ENCODE peak calls at places on chromosomes 6 and 20, in five cellular contexts. One of them, this sample, is unnamed.

GRCh38 chr6:88679841-88680240 is 283.6 kb downstream of the RNGTT start:
- DNase-seq in lower lobe of right lung: no peak
- DNase-seq in AG10803: no peak
- DNase-seq in mucosa of descending colon: no peak
- DNase-seq in BJ: no peak
- DNase-seq in this sample: no peak

GRCh38 chr6:5036309-5036708 is 32.5 kb upstream of the RPP40 start:
- DNase-seq in lower lobe of right lung: no peak
- DNase-seq in AG10803: peak
- DNase-seq in mucosa of descending colon: peak
- DNase-seq in BJ: no peak
- DNase-seq in this sample: peak

GRCh38 chr6:37485259-37485658 is 14.4 kb downstream of the CCDC167 start:
- DNase-seq in lower lobe of right lung: no peak
- DNase-seq in AG10803: no peak
- DNase-seq in mucosa of descending colon: no peak
- DNase-seq in BJ: no peak
- DNase-seq in this sample: no peak

GRCh38 chr6:4660377-4661321 is 115.6 kb upstream of the CDYL start:
- DNase-seq in lower lobe of right lung: no peak
- DNase-seq in AG10803: no peak
- DNase-seq in mucosa of descending colon: no peak
- DNase-seq in BJ: no peak
- DNase-seq in this sample: no peak

GRCh38 chr20:7926767-7927166 is 13.5 kb downstream of the HAO1 start:
- DNase-seq in lower lobe of right lung: no peak
- DNase-seq in AG10803: peak
- DNase-seq in mucosa of descending colon: no peak
- DNase-seq in BJ: no peak
- DNase-seq in this sample: peak

GRCh38 chr6:7216941-7217621 is 95.9 kb downstream of the SSR1 start:
- DNase-seq in lower lobe of right lung: peak
- DNase-seq in AG10803: no peak
- DNase-seq in mucosa of descending colon: no peak
- DNase-seq in BJ: no peak
- DNase-seq in this sample: no peak

GRCh38 chr20:51812861-51813260 is 10.5 kb upstream of the SALL4 start:
- DNase-seq in lower lobe of right lung: no peak
- DNase-seq in AG10803: no peak
- DNase-seq in mucosa of descending colon: no peak
- DNase-seq in BJ: no peak
- DNase-seq in this sample: no peak

GRCh38 chr20:43383026-43383795 is 74.5 kb upstream of the SRSF6 start:
- DNase-seq in lower lobe of right lung: no peak
- DNase-seq in AG10803: peak
- DNase-seq in mucosa of descending colon: no peak
- DNase-seq in BJ: no peak
- DNase-seq in this sample: no peak

GRCh38 chr6:141103246-141103645 is 1029.5 kb upstream of the GJE1 start:
- DNase-seq in lower lobe of right lung: no peak
- DNase-seq in AG10803: peak
- DNase-seq in mucosa of descending colon: no peak
- DNase-seq in BJ: no peak
- DNase-seq in this sample: peak

GRCh38 chr20:38190936-38191371 is 25.9 kb upstream of the TGM2 start:
- DNase-seq in lower lobe of right lung: no peak
- DNase-seq in AG10803: no peak
- DNase-seq in mucosa of descending colon: no peak
- DNase-seq in BJ: no peak
- DNase-seq in this sample: no peak

GRCh38 chr6:40845588-40845987 is 193.4 kb downstream of the UNC5CL start:
- DNase-seq in lower lobe of right lung: no peak
- DNase-seq in AG10803: peak
- DNase-seq in mucosa of descending colon: peak
- DNase-seq in BJ: no peak
- DNase-seq in this sample: peak

GRCh38 chr6:132065556-132065955 is 114.4 kb upstream of the CCN2 start:
- DNase-seq in lower lobe of right lung: no peak
- DNase-seq in AG10803: no peak
- DNase-seq in mucosa of descending colon: no peak
- DNase-seq in BJ: no peak
- DNase-seq in this sample: no peak

GRCh38 chr6:88884361-88884760 is 79.1 kb downstream of the RNGTT start:
- DNase-seq in lower lobe of right lung: no peak
- DNase-seq in AG10803: no peak
- DNase-seq in mucosa of descending colon: no peak
- DNase-seq in BJ: no peak
- DNase-seq in this sample: no peak

GRCh38 chr20:44117296-44118184 is 69.4 kb downstream of the JPH2 start:
- DNase-seq in lower lobe of right lung: no peak
- DNase-seq in AG10803: no peak
- DNase-seq in mucosa of descending colon: no peak
- DNase-seq in BJ: no peak
- DNase-seq in this sample: no peak

GRCh38 chr6:1029196-1029595 is 282.7 kb upstream of the FOXQ1 start:
- DNase-seq in lower lobe of right lung: no peak
- DNase-seq in AG10803: peak
- DNase-seq in mucosa of descending colon: no peak
- DNase-seq in BJ: peak
- DNase-seq in this sample: no peak

GRCh38 chr6:80366721-80367120 is 260.2 kb downstream of the BCKDHB start:
- DNase-seq in lower lobe of right lung: no peak
- DNase-seq in AG10803: peak
- DNase-seq in mucosa of descending colon: no peak
- DNase-seq in BJ: no peak
- DNase-seq in this sample: peak

GRCh38 chr6:139776051-139776450 is 401.6 kb upstream of the CITED2 start:
- DNase-seq in lower lobe of right lung: no peak
- DNase-seq in AG10803: no peak
- DNase-seq in mucosa of descending colon: peak
- DNase-seq in BJ: no peak
- DNase-seq in this sample: peak

GRCh38 chr6:24797596-24798216 is 1.0 kb downstream of the ARMH2 start:
- DNase-seq in lower lobe of right lung: no peak
- DNase-seq in AG10803: no peak
- DNase-seq in mucosa of descending colon: no peak
- DNase-seq in BJ: no peak
- DNase-seq in this sample: peak

GRCh38 chr6:133645000-133645619 is 243.8 kb upstream of the TCF21 start:
- DNase-seq in lower lobe of right lung: no peak
- DNase-seq in AG10803: peak
- DNase-seq in mucosa of descending colon: peak
- DNase-seq in BJ: no peak
- DNase-seq in this sample: peak

GRCh38 chr6:163741743-163742363 is 327.3 kb downstream of the QKI start:
- DNase-seq in lower lobe of right lung: no peak
- DNase-seq in AG10803: no peak
- DNase-seq in mucosa of descending colon: no peak
- DNase-seq in BJ: no peak
- DNase-seq in this sample: no peak

GRCh38 chr6:79947191-79948173 is at the start of gene ELOVL4:
- DNase-seq in lower lobe of right lung: peak
- DNase-seq in AG10803: peak
- DNase-seq in mucosa of descending colon: peak
- DNase-seq in BJ: peak
- DNase-seq in this sample: peak

GRCh38 chr6:38092462-38092861 is 272.9 kb downstream of the ZFAND3 start:
- DNase-seq in lower lobe of right lung: no peak
- DNase-seq in AG10803: no peak
- DNase-seq in mucosa of descending colon: no peak
- DNase-seq in BJ: no peak
- DNase-seq in this sample: no peak

GRCh38 chr20:61967300-61967699 is 98.4 kb downstream of the TAF4 start:
- DNase-seq in lower lobe of right lung: no peak
- DNase-seq in AG10803: no peak
- DNase-seq in mucosa of descending colon: no peak
- DNase-seq in BJ: no peak
- DNase-seq in this sample: no peak

GRCh38 chr6:938271-939046 is 245.5 kb upstream of the EXOC2 start:
- DNase-seq in lower lobe of right lung: no peak
- DNase-seq in AG10803: no peak
- DNase-seq in mucosa of descending colon: no peak
- DNase-seq in BJ: no peak
- DNase-seq in this sample: no peak

GRCh38 chr6:26022737-26023136 is 60.1 kb downstream of the TRIM38 start:
- DNase-seq in lower lobe of right lung: no peak
- DNase-seq in AG10803: no peak
- DNase-seq in mucosa of descending colon: no peak
- DNase-seq in BJ: no peak
- DNase-seq in this sample: no peak
- H3K4me3 ChIP-seq in lower lobe of right lung: no peak
- H3K4me3 ChIP-seq in AG10803: no peak
- H3K4me3 ChIP-seq in mucosa of descending colon: no peak
- H3K4me3 ChIP-seq in BJ: no peak
- H3K4me3 ChIP-seq in this sample: no peak

GRCh38 chr6:44061375-44062104 is 65.7 kb downstream of the MRPL14 start:
- DNase-seq in lower lobe of right lung: no peak
- DNase-seq in AG10803: peak
- DNase-seq in mucosa of descending colon: no peak
- DNase-seq in BJ: no peak
- DNase-seq in this sample: no peak

GRCh38 chr6:44063561-44064059 is 63.6 kb downstream of the MRPL14 start:
- DNase-seq in lower lobe of right lung: no peak
- DNase-seq in AG10803: no peak
- DNase-seq in mucosa of descending colon: no peak
- DNase-seq in BJ: no peak
- DNase-seq in this sample: no peak

GRCh38 chr6:44064089-44064947 is 62.9 kb downstream of the MRPL14 start:
- DNase-seq in lower lobe of right lung: peak
- DNase-seq in AG10803: peak
- DNase-seq in mucosa of descending colon: peak
- DNase-seq in BJ: peak
- DNase-seq in this sample: peak

GRCh38 chr6:44062105-44062770 is 65.0 kb downstream of the MRPL14 start:
- DNase-seq in lower lobe of right lung: no peak
- DNase-seq in AG10803: no peak
- DNase-seq in mucosa of descending colon: no peak
- DNase-seq in BJ: no peak
- DNase-seq in this sample: no peak

GRCh38 chr6:44062771-44063560 is 64.3 kb downstream of the MRPL14 start:
- DNase-seq in lower lobe of right lung: peak
- DNase-seq in AG10803: no peak
- DNase-seq in mucosa of descending colon: no peak
- DNase-seq in BJ: no peak
- DNase-seq in this sample: no peak
- TF ChIP-seq CTCF in lower lobe of right lung: peak
- TF ChIP-seq CTCF in AG10803: peak
- TF ChIP-seq CTCF in mucosa of descending colon: peak
- TF ChIP-seq CTCF in BJ: peak
- TF ChIP-seq CTCF in this sample: peak

GRCh38 chr20:35491823-35492222 is 36.4 kb downstream of the CEP250 start:
- DNase-seq in lower lobe of right lung: no peak
- DNase-seq in AG10803: no peak
- DNase-seq in mucosa of descending colon: no peak
- DNase-seq in BJ: no peak
- DNase-seq in this sample: no peak
- H3K4me3 ChIP-seq in lower lobe of right lung: peak
- H3K4me3 ChIP-seq in AG10803: no peak
- H3K4me3 ChIP-seq in mucosa of descending colon: no peak
- H3K4me3 ChIP-seq in BJ: no peak
- H3K4me3 ChIP-seq in this sample: no peak

GRCh38 chr6:22471746-22472145 is 97.6 kb upstream of the HDGFL1 start:
- DNase-seq in lower lobe of right lung: no peak
- DNase-seq in AG10803: no peak
- DNase-seq in mucosa of descending colon: no peak
- DNase-seq in BJ: no peak
- DNase-seq in this sample: no peak

GRCh38 chr6:22468566-22468965 is 100.8 kb upstream of the HDGFL1 start:
- DNase-seq in lower lobe of right lung: no peak
- DNase-seq in AG10803: no peak
- DNase-seq in mucosa of descending colon: no peak
- DNase-seq in BJ: no peak
- DNase-seq in this sample: peak

GRCh38 chr6:22471369-22471690 is 98.0 kb upstream of the HDGFL1 start:
- DNase-seq in lower lobe of right lung: no peak
- DNase-seq in AG10803: no peak
- DNase-seq in mucosa of descending colon: no peak
- DNase-seq in BJ: no peak
- DNase-seq in this sample: no peak

GRCh38 chr6:22467645-22468044 is 101.7 kb upstream of the HDGFL1 start:
- DNase-seq in lower lobe of right lung: no peak
- DNase-seq in AG10803: no peak
- DNase-seq in mucosa of descending colon: no peak
- DNase-seq in BJ: no peak
- DNase-seq in this sample: no peak

DNA sequence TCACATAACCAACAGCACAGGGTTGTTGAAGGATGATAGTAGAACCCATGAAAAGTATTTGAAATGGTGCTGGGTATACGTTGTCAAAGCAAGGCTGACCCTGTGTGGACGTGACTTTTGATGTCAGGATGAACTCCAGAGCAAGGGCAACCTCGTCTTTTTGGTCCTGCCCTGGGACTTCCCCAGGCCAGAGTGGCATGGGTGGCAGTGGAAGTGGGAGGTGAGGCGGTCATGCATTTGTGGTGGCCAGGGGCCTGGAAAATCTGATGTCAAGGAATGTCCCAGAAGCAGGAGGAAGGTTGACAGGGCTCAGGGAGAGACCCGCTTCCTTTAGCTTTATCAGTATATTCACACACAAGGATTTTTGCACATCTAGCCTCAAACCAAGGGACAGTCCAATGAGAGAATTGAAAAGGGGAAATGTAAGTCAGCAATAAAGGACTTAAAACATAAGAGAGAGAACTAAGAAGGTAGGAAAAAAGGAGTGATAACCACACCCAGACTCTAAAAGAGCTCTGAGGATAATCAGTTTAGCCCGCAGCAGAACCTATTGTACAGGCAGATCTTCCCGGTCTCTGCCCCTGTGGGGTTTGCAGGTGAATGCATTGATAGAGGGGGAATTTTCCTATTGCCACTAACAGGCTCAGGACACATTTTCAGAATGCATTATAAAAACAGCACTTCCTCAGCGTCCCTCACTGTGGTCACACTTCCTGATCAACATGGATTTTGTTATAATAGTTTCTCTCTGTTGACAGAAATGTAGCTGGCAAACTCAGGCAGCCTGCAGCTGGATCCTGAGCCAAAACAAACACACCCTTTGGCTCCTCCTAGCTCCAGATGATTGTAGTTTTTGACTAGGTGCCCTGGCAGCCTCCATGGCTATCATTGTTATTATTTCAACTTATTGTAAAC is 98.7 kb upstream of the HDGFL1 start:
- DNase-seq in lower lobe of right lung: peak
- DNase-seq in AG10803: peak
- DNase-seq in mucosa of descending colon: peak
- DNase-seq in BJ: no peak
- DNase-seq in this sample: peak
- TF ChIP-seq CTCF in lower lobe of right lung: peak
- TF ChIP-seq CTCF in AG10803: no peak
- TF ChIP-seq CTCF in mucosa of descending colon: no peak
- TF ChIP-seq CTCF in BJ: peak
- TF ChIP-seq CTCF in this sample: no peak

This sample was measured in astrocyte of the spinal cord.